ENCODE peak calls at places on chromosomes 11 and 22, in ten cellular contexts. Y is left ventricle myocardium inferior; G is mucosa of descending colon; R is cardiac muscle cell; N is GM23248; S is choroid plexus epithelial cell; X is fibroblast of lung; H is GM23338; L is HCT116; O is CD8-positive, alpha-beta T cell. V is an unnamed sample.

GRCh38 chr11:78798567-78799170 is 224.0 kb upstream of the NARS2 start:
- DNase-seq in R (peak), X (peak), G (peak), O (no peak), H (peak), N (peak), L (peak), S (peak), Y (peak), V (peak)

GRCh38 chr22:48744967-48745841 is 1082.5 kb downstream of the BRD1 start:
- DNase-seq in N (no peak), G (no peak), H (no peak), S (no peak), L (no peak), X (no peak), R (no peak), Y (no peak), O (no peak), V (no peak)

GRCh38 chr22:28440517-28441366 is 238.9 kb downstream of the TTC28 start:
- DNase-seq in Y (no peak), L (no peak), N (peak), H (no peak), S (peak), O (no peak), R (peak), G (no peak), X (peak), V (no peak)

GRCh38 chr11:70570693-70571395 is 172.5 kb downstream of the CTTN start:
- DNase-seq in N (no peak), R (no peak), Y (no peak), G (no peak), S (no peak), L (no peak), X (peak), O (no peak), H (no peak), V (no peak)

GRCh38 chr11:62394825-62395538 is 23.9 kb upstream of the SCGB1A1 start:
- DNase-seq in S (peak), G (peak), N (peak), L (peak), O (no peak), R (peak), H (peak), Y (peak), X (peak), V (peak)

GRCh38 chr22:50656122-50657070 is 16.2 kb upstream of the SHANK3 start:
- DNase-seq in X (peak), R (peak), N (peak), L (no peak), Y (no peak), H (no peak), O (no peak), G (no peak), S (peak), V (no peak)

GRCh38 chr11:29879560-29879959 is 137.3 kb downstream of the KCNA4 start:
- DNase-seq in X (no peak), R (peak), G (no peak), N (peak), O (no peak), Y (no peak), L (no peak), S (no peak), H (no peak), V (no peak)

GRCh38 chr11:111414267-111414931 is 35.3 kb upstream of the POU2AF1 start:
- DNase-seq in S (no peak), H (no peak), Y (no peak), R (no peak), N (no peak), X (no peak), L (no peak), O (no peak), G (no peak), V (no peak)

GRCh38 chr22:48705159-48705916 is 1122.3 kb downstream of the BRD1 start:
- DNase-seq in X (no peak), Y (peak), O (no peak), H (no peak), G (no peak), S (no peak), R (no peak), L (no peak), N (no peak), V (no peak)

GRCh38 chr11:131254254-131254653 is 116.2 kb upstream of the NTM start:
- DNase-seq in N (no peak), X (no peak), S (no peak), L (no peak), H (peak), G (no peak), Y (no peak), R (no peak), O (no peak), V (no peak)

GRCh38 chr11:31958086-31958735 is 132.7 kb upstream of the RCN1 start:
- DNase-seq in R (peak), X (peak), H (peak), N (peak), Y (peak), S (peak), G (peak), L (peak), O (peak), V (peak)

GRCh38 chr11:67006029-67006884 is 16.7 kb upstream of the SYT12 start:
- DNase-seq in H (peak), R (no peak), G (no peak), X (peak), N (peak), L (peak), S (peak), O (no peak), Y (no peak), V (peak)

GRCh38 chr11:120130176-120130980 is 7.5 kb downstream of the TRIM29 start:
- DNase-seq in R (no peak), X (no peak), Y (peak), G (no peak), H (no peak), S (no peak), N (no peak), O (no peak), L (no peak), V (no peak)

GRCh38 chr11:72682238-72682872 is 8.1 kb upstream of the PDE2A start:
- DNase-seq in H (no peak), X (no peak), R (no peak), L (no peak), O (no peak), N (no peak), Y (no peak), G (no peak), S (no peak), V (no peak)

GRCh38 chr11:8777907-8778767 is 95.5 kb downstream of the RPL27A start:
- DNase-seq in R (no peak), O (no peak), L (no peak), Y (peak), S (peak), H (no peak), N (peak), G (peak), X (peak), V (no peak)

GRCh38 chr11:123064268-123064657 is 2.3 kb upstream of the HSPA8 start:
- DNase-seq in X (no peak), N (no peak), H (no peak), G (no peak), O (no peak), R (no peak), Y (no peak), S (no peak), L (no peak), V (no peak)

GRCh38 chr11:36342327-36342726 is 46.2 kb downstream of the PRR5L start:
- DNase-seq in G (no peak), S (no peak), O (no peak), Y (no peak), N (no peak), R (no peak), H (no peak), X (no peak), L (no peak), V (no peak)

GRCh38 chr11:6611092-6612007 is 666 bp downstream of the TAF10 start:
- DNase-seq in H (peak), G (peak), R (peak), S (peak), X (peak), Y (peak), L (no peak), O (no peak), N (peak), V (peak)

GRCh38 chr11:68670208-68670992 is 13.9 kb upstream of the GAL start:
- DNase-seq in S (no peak), G (no peak), H (peak), R (no peak), Y (no peak), L (no peak), X (no peak), O (no peak), N (no peak), V (no peak)
- H3K4me3 ChIP-seq in S (no peak), G (no peak), H (no peak), R (no peak), Y (no peak), L (no peak), X (no peak), O (no peak), N (no peak), V (no peak)

DNA sequence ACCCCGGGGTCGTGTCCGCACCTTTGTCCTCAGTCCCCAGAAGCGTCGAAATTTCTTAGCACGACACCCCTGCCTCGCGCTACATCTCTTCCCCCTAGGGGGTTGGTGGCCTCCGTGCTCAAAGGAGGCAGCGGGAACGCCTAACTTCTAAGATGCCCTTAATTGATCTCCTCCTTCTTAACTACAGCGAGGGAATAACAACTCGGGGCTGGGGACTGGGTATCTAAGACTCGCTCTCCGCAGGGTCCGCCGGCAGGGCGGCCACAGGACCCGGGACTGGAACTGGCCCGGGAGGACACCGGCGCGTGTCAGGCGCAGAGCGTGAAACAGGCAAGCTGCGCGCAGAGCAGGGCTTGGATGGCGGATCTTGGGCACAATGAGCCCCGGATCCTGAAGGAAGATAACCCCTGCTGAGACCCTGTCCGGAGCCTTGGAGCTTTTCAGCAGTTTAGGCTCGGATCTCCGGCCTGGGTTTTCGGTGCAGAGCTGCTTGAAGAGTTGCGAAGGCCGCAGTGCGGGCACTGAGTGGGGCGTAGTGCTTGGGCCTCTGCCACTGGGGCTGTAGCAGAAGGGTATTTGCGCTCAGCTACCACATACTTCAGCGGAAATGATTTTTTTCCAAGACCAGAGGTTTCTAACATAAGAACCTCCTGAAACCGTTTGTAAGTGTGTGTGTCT is 2.0 kb upstream of the CALCA start:
- DNase-seq in X (peak), R (no peak), S (peak), O (no peak), G (no peak), N (no peak), L (no peak), Y (no peak), H (peak), V (no peak)
- H3K4me3 ChIP-seq in X (no peak), R (peak), S (no peak), O (peak), G (no peak), N (no peak), L (no peak), Y (peak), H (peak), V (no peak)

GRCh38 chr22:45602824-45603301 is 68.8 kb upstream of the ATXN10 start:
- DNase-seq in S (peak), X (peak), O (no peak), L (peak), G (no peak), Y (no peak), R (peak), N (peak), H (peak), V (no peak)
- H3K4me3 ChIP-seq in S (no peak), X (no peak), O (no peak), L (peak), G (no peak), Y (no peak), R (no peak), N (peak), H (no peak), V (no peak)

GRCh38 chr22:35401863-35402262 is 1.9 kb downstream of the MCM5 start:
- DNase-seq in H (no peak), X (no peak), L (no peak), N (no peak), G (no peak), O (no peak), Y (no peak), S (no peak), R (no peak), V (no peak)
- H3K4me3 ChIP-seq in H (peak), X (no peak), L (no peak), N (no peak), G (no peak), O (no peak), Y (no peak), S (no peak), R (no peak), V (no peak)

GRCh38 chr11:113562981-113563461 is 87.8 kb upstream of the DRD2 start:
- DNase-seq in H (peak), Y (no peak), R (no peak), L (no peak), N (peak), S (no peak), O (no peak), X (no peak), G (no peak), V (no peak)
- H3K4me3 ChIP-seq in H (no peak), Y (no peak), R (no peak), L (no peak), N (no peak), S (no peak), O (no peak), X (no peak), G (no peak), V (no peak)

GRCh38 chr11:130123414-130124040 is 36.1 kb upstream of the ST14 start:
- DNase-seq in N (no peak), S (no peak), H (no peak), G (no peak), O (no peak), L (no peak), Y (no peak), X (no peak), R (no peak), V (no peak)
- H3K4me3 ChIP-seq in N (no peak), S (no peak), H (no peak), G (no peak), O (no peak), L (no peak), Y (no peak), X (no peak), R (no peak), V (no peak)

GRCh38 chr22:22141031-22141430 is 103.6 kb upstream of the VPREB1 start:
- DNase-seq in S (no peak), R (no peak), L (no peak), N (no peak), H (no peak), O (no peak), X (no peak), Y (no peak), G (no peak), V (no peak)

GRCh38 chr22:22144858-22145257 is 99.7 kb upstream of the VPREB1 start:
- DNase-seq in L (no peak), Y (no peak), S (peak), O (no peak), H (peak), X (no peak), R (no peak), G (no peak), N (peak), V (no peak)

GRCh38 chr22:22139364-22139763 is 105.2 kb upstream of the VPREB1 start:
- DNase-seq in Y (no peak), R (no peak), X (no peak), S (no peak), L (no peak), O (no peak), N (no peak), G (no peak), H (no peak), V (no peak)

GRCh38 chr22:22143448-22143847 is 101.1 kb upstream of the VPREB1 start:
- DNase-seq in G (no peak), H (no peak), X (no peak), R (no peak), S (no peak), O (no peak), Y (no peak), L (no peak), N (no peak), V (no peak)

GRCh38 chr22:22141771-22142591 is 102.6 kb upstream of the VPREB1 start:
- DNase-seq in X (no peak), S (peak), L (no peak), N (no peak), G (no peak), R (no peak), Y (no peak), H (no peak), O (no peak), V (no peak)
- H3K4me3 ChIP-seq in X (no peak), S (no peak), L (no peak), N (no peak), G (no peak), R (no peak), Y (no peak), H (peak), O (no peak), V (no peak)

GRCh38 chr11:95081010-95081409 is 8.6 kb upstream of the ENDOD1 start:
- DNase-seq in G (no peak), S (no peak), N (no peak), Y (no peak), L (no peak), H (no peak), X (no peak), R (no peak), O (no peak), V (no peak)
- H3K4me3 ChIP-seq in G (no peak), S (no peak), N (no peak), Y (no peak), L (no peak), H (no peak), X (no peak), R (no peak), O (no peak), V (no peak)

DNA sequence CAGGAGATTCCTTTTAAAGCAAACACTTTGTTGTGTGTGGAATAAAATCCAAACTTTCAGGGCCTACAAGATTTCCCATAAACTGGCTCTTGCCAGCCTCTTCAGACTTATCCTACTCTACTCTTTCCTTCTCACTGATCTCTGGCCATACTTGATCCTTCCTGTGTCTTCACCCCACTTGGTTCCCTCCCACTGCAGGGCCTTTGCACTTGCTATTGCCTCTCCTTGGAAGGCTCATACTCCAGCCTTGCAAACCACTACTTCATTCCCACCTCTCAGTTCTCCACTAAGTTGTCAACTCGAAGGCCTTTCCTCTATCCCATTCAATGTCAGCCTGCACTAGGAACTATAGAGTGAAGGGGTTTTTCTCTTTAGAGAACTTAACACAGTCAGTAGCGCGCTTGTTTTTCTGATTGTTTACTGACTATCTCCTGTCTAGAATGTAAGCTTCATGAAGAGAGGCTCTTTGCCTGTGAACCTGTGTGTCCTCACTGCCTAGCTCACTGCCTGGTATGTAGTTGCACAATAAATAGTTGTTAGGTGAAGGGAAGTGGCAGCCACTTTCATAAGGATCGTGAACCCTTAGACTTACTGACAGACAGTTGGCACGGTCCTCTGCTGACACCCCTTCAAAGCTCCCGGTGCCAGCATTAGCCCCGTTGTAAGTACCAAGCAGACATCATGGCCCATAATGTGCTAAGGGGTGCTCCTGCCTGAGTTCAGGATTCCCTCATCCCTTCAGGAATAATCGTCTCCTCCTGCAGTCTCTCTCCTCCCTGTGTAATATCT is 833 bp upstream of the ME3 start:
- DNase-seq in O (no peak), H (no peak), X (no peak), N (no peak), S (no peak), G (no peak), R (no peak), L (no peak), Y (no peak), V (no peak)
- H3K4me3 ChIP-seq in O (no peak), H (no peak), X (no peak), N (no peak), S (no peak), G (no peak), R (no peak), L (no peak), Y (peak), V (no peak)

DNA sequence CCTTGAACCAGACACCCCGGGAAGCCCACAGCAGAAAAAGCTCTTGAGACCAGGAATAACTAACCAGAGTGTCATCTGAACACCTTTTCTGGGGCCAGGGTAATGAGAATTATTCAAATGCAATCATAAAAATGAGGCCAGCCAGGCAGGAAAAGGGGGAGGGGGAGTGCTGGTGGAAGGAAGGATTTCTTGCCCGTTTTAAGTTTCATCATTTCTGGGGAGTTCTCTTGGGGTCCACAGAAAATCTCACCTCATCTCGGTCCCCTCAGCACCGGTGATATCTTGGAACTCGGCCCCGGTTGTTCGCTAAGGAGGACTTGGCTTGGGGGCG is 495 bp upstream of the PKNOX2 start:
- DNase-seq in N (no peak), Y (no peak), L (no peak), S (no peak), X (no peak), G (no peak), O (no peak), H (no peak), R (no peak), V (no peak)
- H3K4me3 ChIP-seq in N (peak), Y (peak), L (no peak), S (peak), X (no peak), G (no peak), O (no peak), H (peak), R (peak), V (peak)

V was measured in HAP-1.